ENCODE peak calls at places on chromosomes 3 and 15, in seven cellular contexts. One of them, this sample, is unnamed.

GRCh38 chr15:81480645-81481053 is 106.6 kb upstream of the TMC3 start:
- DNase-seq in dorsolateral prefrontal cortex: no peak
- DNase-seq in stimulated activated CD8-positive, alpha-beta memory T cell treated with anti-CD3 and anti-CD28 coated beads, Interleukin-7, amount 100 ng/mL, for 24 hours: no peak
- DNase-seq in GM03348: peak
- DNase-seq in AG10803: peak
- DNase-seq in CD4-positive, alpha-beta memory T cell: no peak
- DNase-seq in NCI-H460: peak
- DNase-seq in this sample: peak

GRCh38 chr15:58958811-58959210 is 25.3 kb upstream of the SLTM start:
- DNase-seq in dorsolateral prefrontal cortex: no peak
- DNase-seq in stimulated activated CD8-positive, alpha-beta memory T cell treated with anti-CD3 and anti-CD28 coated beads, Interleukin-7, amount 100 ng/mL, for 24 hours: no peak
- DNase-seq in GM03348: no peak
- DNase-seq in AG10803: no peak
- DNase-seq in CD4-positive, alpha-beta memory T cell: no peak
- DNase-seq in NCI-H460: no peak
- DNase-seq in this sample: no peak

GRCh38 chr3:195900426-195901355 is 7.7 kb downstream of the TNK2 start:
- DNase-seq in dorsolateral prefrontal cortex: peak
- DNase-seq in stimulated activated CD8-positive, alpha-beta memory T cell treated with anti-CD3 and anti-CD28 coated beads, Interleukin-7, amount 100 ng/mL, for 24 hours: no peak
- DNase-seq in GM03348: peak
- DNase-seq in AG10803: peak
- DNase-seq in CD4-positive, alpha-beta memory T cell: no peak
- DNase-seq in NCI-H460: peak
- DNase-seq in this sample: peak

GRCh38 chr15:31353931-31354330 is 27.3 kb downstream of the KLF13 start:
- DNase-seq in dorsolateral prefrontal cortex: peak
- DNase-seq in stimulated activated CD8-positive, alpha-beta memory T cell treated with anti-CD3 and anti-CD28 coated beads, Interleukin-7, amount 100 ng/mL, for 24 hours: no peak
- DNase-seq in GM03348: peak
- DNase-seq in AG10803: peak
- DNase-seq in CD4-positive, alpha-beta memory T cell: peak
- DNase-seq in NCI-H460: no peak
- DNase-seq in this sample: peak

GRCh38 chr3:122576174-122576940 is 1.1 kb upstream of the PARP15 start:
- DNase-seq in dorsolateral prefrontal cortex: no peak
- DNase-seq in stimulated activated CD8-positive, alpha-beta memory T cell treated with anti-CD3 and anti-CD28 coated beads, Interleukin-7, amount 100 ng/mL, for 24 hours: no peak
- DNase-seq in GM03348: no peak
- DNase-seq in AG10803: no peak
- DNase-seq in CD4-positive, alpha-beta memory T cell: no peak
- DNase-seq in NCI-H460: no peak
- DNase-seq in this sample: peak

GRCh38 chr3:13455644-13456043 is 24.5 kb upstream of the HDAC11 start:
- DNase-seq in dorsolateral prefrontal cortex: no peak
- DNase-seq in stimulated activated CD8-positive, alpha-beta memory T cell treated with anti-CD3 and anti-CD28 coated beads, Interleukin-7, amount 100 ng/mL, for 24 hours: no peak
- DNase-seq in GM03348: no peak
- DNase-seq in AG10803: no peak
- DNase-seq in CD4-positive, alpha-beta memory T cell: no peak
- DNase-seq in NCI-H460: no peak
- DNase-seq in this sample: no peak

GRCh38 chr15:80679805-80680175 is 15.3 kb upstream of the ABHD17C start:
- DNase-seq in dorsolateral prefrontal cortex: no peak
- DNase-seq in stimulated activated CD8-positive, alpha-beta memory T cell treated with anti-CD3 and anti-CD28 coated beads, Interleukin-7, amount 100 ng/mL, for 24 hours: no peak
- DNase-seq in GM03348: no peak
- DNase-seq in AG10803: no peak
- DNase-seq in CD4-positive, alpha-beta memory T cell: no peak
- DNase-seq in NCI-H460: no peak
- DNase-seq in this sample: no peak

GRCh38 chr15:70504305-70504951 is 258.9 kb downstream of the UACA start:
- DNase-seq in dorsolateral prefrontal cortex: no peak
- DNase-seq in stimulated activated CD8-positive, alpha-beta memory T cell treated with anti-CD3 and anti-CD28 coated beads, Interleukin-7, amount 100 ng/mL, for 24 hours: no peak
- DNase-seq in GM03348: peak
- DNase-seq in AG10803: peak
- DNase-seq in CD4-positive, alpha-beta memory T cell: no peak
- DNase-seq in NCI-H460: no peak
- DNase-seq in this sample: peak

GRCh38 chr15:87287156-87287555 is 969.4 kb downstream of the NTRK3 start:
- DNase-seq in dorsolateral prefrontal cortex: no peak
- DNase-seq in stimulated activated CD8-positive, alpha-beta memory T cell treated with anti-CD3 and anti-CD28 coated beads, Interleukin-7, amount 100 ng/mL, for 24 hours: no peak
- DNase-seq in GM03348: peak
- DNase-seq in AG10803: peak
- DNase-seq in CD4-positive, alpha-beta memory T cell: no peak
- DNase-seq in NCI-H460: no peak
- DNase-seq in this sample: no peak

GRCh38 chr3:108488631-108489030 is 21.8 kb downstream of the MYH15 start:
- DNase-seq in dorsolateral prefrontal cortex: no peak
- DNase-seq in stimulated activated CD8-positive, alpha-beta memory T cell treated with anti-CD3 and anti-CD28 coated beads, Interleukin-7, amount 100 ng/mL, for 24 hours: no peak
- DNase-seq in GM03348: peak
- DNase-seq in AG10803: peak
- DNase-seq in CD4-positive, alpha-beta memory T cell: no peak
- DNase-seq in NCI-H460: no peak
- DNase-seq in this sample: peak

GRCh38 chr3:16086690-16087089 is 87.8 kb upstream of the GALNT15 start:
- DNase-seq in dorsolateral prefrontal cortex: no peak
- DNase-seq in stimulated activated CD8-positive, alpha-beta memory T cell treated with anti-CD3 and anti-CD28 coated beads, Interleukin-7, amount 100 ng/mL, for 24 hours: no peak
- DNase-seq in GM03348: no peak
- DNase-seq in AG10803: no peak
- DNase-seq in CD4-positive, alpha-beta memory T cell: no peak
- DNase-seq in NCI-H460: no peak
- DNase-seq in this sample: no peak

GRCh38 chr3:116440196-116440595 is 5.1 kb downstream of the LSAMP start:
- DNase-seq in dorsolateral prefrontal cortex: no peak
- DNase-seq in stimulated activated CD8-positive, alpha-beta memory T cell treated with anti-CD3 and anti-CD28 coated beads, Interleukin-7, amount 100 ng/mL, for 24 hours: no peak
- DNase-seq in GM03348: peak
- DNase-seq in AG10803: peak
- DNase-seq in CD4-positive, alpha-beta memory T cell: no peak
- DNase-seq in NCI-H460: no peak
- DNase-seq in this sample: no peak

GRCh38 chr3:169771651-169772529 is 1.3 kb upstream of the MYNN start:
- DNase-seq in dorsolateral prefrontal cortex: peak
- DNase-seq in stimulated activated CD8-positive, alpha-beta memory T cell treated with anti-CD3 and anti-CD28 coated beads, Interleukin-7, amount 100 ng/mL, for 24 hours: peak
- DNase-seq in GM03348: peak
- DNase-seq in AG10803: peak
- DNase-seq in CD4-positive, alpha-beta memory T cell: peak
- DNase-seq in NCI-H460: peak
- DNase-seq in this sample: peak

GRCh38 chr15:63986751-63987341 is 59.4 kb downstream of the DAPK2 start:
- DNase-seq in dorsolateral prefrontal cortex: no peak
- DNase-seq in stimulated activated CD8-positive, alpha-beta memory T cell treated with anti-CD3 and anti-CD28 coated beads, Interleukin-7, amount 100 ng/mL, for 24 hours: no peak
- DNase-seq in GM03348: peak
- DNase-seq in AG10803: peak
- DNase-seq in CD4-positive, alpha-beta memory T cell: no peak
- DNase-seq in NCI-H460: no peak
- DNase-seq in this sample: no peak

GRCh38 chr3:20405731-20406130 is 219.7 kb upstream of the SGO1 start:
- DNase-seq in dorsolateral prefrontal cortex: no peak
- DNase-seq in stimulated activated CD8-positive, alpha-beta memory T cell treated with anti-CD3 and anti-CD28 coated beads, Interleukin-7, amount 100 ng/mL, for 24 hours: no peak
- DNase-seq in GM03348: peak
- DNase-seq in AG10803: peak
- DNase-seq in CD4-positive, alpha-beta memory T cell: no peak
- DNase-seq in NCI-H460: no peak
- DNase-seq in this sample: peak

GRCh38 chr3:191412764-191413163 is 48.2 kb upstream of the PYDC2 start:
- DNase-seq in dorsolateral prefrontal cortex: no peak
- DNase-seq in stimulated activated CD8-positive, alpha-beta memory T cell treated with anti-CD3 and anti-CD28 coated beads, Interleukin-7, amount 100 ng/mL, for 24 hours: no peak
- DNase-seq in GM03348: peak
- DNase-seq in AG10803: peak
- DNase-seq in CD4-positive, alpha-beta memory T cell: no peak
- DNase-seq in NCI-H460: no peak
- DNase-seq in this sample: peak

GRCh38 chr3:150421799-150422548 is 13.9 kb downstream of the TSC22D2 start:
- DNase-seq in dorsolateral prefrontal cortex: no peak
- DNase-seq in stimulated activated CD8-positive, alpha-beta memory T cell treated with anti-CD3 and anti-CD28 coated beads, Interleukin-7, amount 100 ng/mL, for 24 hours: no peak
- DNase-seq in GM03348: peak
- DNase-seq in AG10803: peak
- DNase-seq in CD4-positive, alpha-beta memory T cell: no peak
- DNase-seq in NCI-H460: no peak
- DNase-seq in this sample: peak

GRCh38 chr3:128180913-128181312 is 27.6 kb downstream of the EEFSEC start:
- DNase-seq in dorsolateral prefrontal cortex: no peak
- DNase-seq in stimulated activated CD8-positive, alpha-beta memory T cell treated with anti-CD3 and anti-CD28 coated beads, Interleukin-7, amount 100 ng/mL, for 24 hours: no peak
- DNase-seq in GM03348: no peak
- DNase-seq in AG10803: no peak
- DNase-seq in CD4-positive, alpha-beta memory T cell: no peak
- DNase-seq in NCI-H460: no peak
- DNase-seq in this sample: no peak

GRCh38 chr3:42515391-42515916 is 13.0 kb downstream of the VIPR1 start:
- DNase-seq in dorsolateral prefrontal cortex: peak
- DNase-seq in stimulated activated CD8-positive, alpha-beta memory T cell treated with anti-CD3 and anti-CD28 coated beads, Interleukin-7, amount 100 ng/mL, for 24 hours: no peak
- DNase-seq in GM03348: no peak
- DNase-seq in AG10803: no peak
- DNase-seq in CD4-positive, alpha-beta memory T cell: no peak
- DNase-seq in NCI-H460: no peak
- DNase-seq in this sample: no peak

GRCh38 chr15:101358895-101359294 is 63.8 kb upstream of the SNRPA1 start:
- DNase-seq in dorsolateral prefrontal cortex: no peak
- DNase-seq in stimulated activated CD8-positive, alpha-beta memory T cell treated with anti-CD3 and anti-CD28 coated beads, Interleukin-7, amount 100 ng/mL, for 24 hours: no peak
- DNase-seq in GM03348: no peak
- DNase-seq in AG10803: peak
- DNase-seq in CD4-positive, alpha-beta memory T cell: no peak
- DNase-seq in NCI-H460: no peak
- DNase-seq in this sample: no peak

GRCh38 chr15:29822100-29822684 is at the start of gene TJP1:
- DNase-seq in dorsolateral prefrontal cortex: peak
- DNase-seq in stimulated activated CD8-positive, alpha-beta memory T cell treated with anti-CD3 and anti-CD28 coated beads, Interleukin-7, amount 100 ng/mL, for 24 hours: no peak
- DNase-seq in GM03348: peak
- DNase-seq in AG10803: peak
- DNase-seq in CD4-positive, alpha-beta memory T cell: no peak
- DNase-seq in NCI-H460: peak
- DNase-seq in this sample: peak

GRCh38 chr3:145735631-145736030 is 425.4 kb downstream of the PLOD2 start:
- DNase-seq in dorsolateral prefrontal cortex: no peak
- DNase-seq in stimulated activated CD8-positive, alpha-beta memory T cell treated with anti-CD3 and anti-CD28 coated beads, Interleukin-7, amount 100 ng/mL, for 24 hours: no peak
- DNase-seq in GM03348: no peak
- DNase-seq in AG10803: no peak
- DNase-seq in CD4-positive, alpha-beta memory T cell: no peak
- DNase-seq in NCI-H460: no peak
- DNase-seq in this sample: no peak

GRCh38 chr15:52144656-52145055 is 32.1 kb upstream of the BCL2L10 start:
- DNase-seq in dorsolateral prefrontal cortex: no peak
- DNase-seq in stimulated activated CD8-positive, alpha-beta memory T cell treated with anti-CD3 and anti-CD28 coated beads, Interleukin-7, amount 100 ng/mL, for 24 hours: no peak
- DNase-seq in GM03348: peak
- DNase-seq in AG10803: peak
- DNase-seq in CD4-positive, alpha-beta memory T cell: no peak
- DNase-seq in NCI-H460: no peak
- DNase-seq in this sample: no peak

GRCh38 chr15:88113909-88114308 is 142.6 kb downstream of the NTRK3 start:
- DNase-seq in dorsolateral prefrontal cortex: no peak
- DNase-seq in stimulated activated CD8-positive, alpha-beta memory T cell treated with anti-CD3 and anti-CD28 coated beads, Interleukin-7, amount 100 ng/mL, for 24 hours: no peak
- DNase-seq in GM03348: peak
- DNase-seq in AG10803: peak
- DNase-seq in CD4-positive, alpha-beta memory T cell: no peak
- DNase-seq in NCI-H460: no peak
- DNase-seq in this sample: no peak

GRCh38 chr3:107064445-107065060 is 312.7 kb upstream of the CCDC54 start:
- DNase-seq in dorsolateral prefrontal cortex: peak
- DNase-seq in stimulated activated CD8-positive, alpha-beta memory T cell treated with anti-CD3 and anti-CD28 coated beads, Interleukin-7, amount 100 ng/mL, for 24 hours: peak
- DNase-seq in GM03348: peak
- DNase-seq in AG10803: peak
- DNase-seq in CD4-positive, alpha-beta memory T cell: peak
- DNase-seq in NCI-H460: peak
- DNase-seq in this sample: peak

GRCh38 chr15:99511865-99512632 is 53.7 kb upstream of the MEF2A start:
- DNase-seq in dorsolateral prefrontal cortex: no peak
- DNase-seq in stimulated activated CD8-positive, alpha-beta memory T cell treated with anti-CD3 and anti-CD28 coated beads, Interleukin-7, amount 100 ng/mL, for 24 hours: no peak
- DNase-seq in GM03348: no peak
- DNase-seq in AG10803: peak
- DNase-seq in CD4-positive, alpha-beta memory T cell: no peak
- DNase-seq in NCI-H460: no peak
- DNase-seq in this sample: peak

GRCh38 chr15:93047621-93048425 is 41.2 kb downstream of the RGMA start:
- DNase-seq in dorsolateral prefrontal cortex: no peak
- DNase-seq in stimulated activated CD8-positive, alpha-beta memory T cell treated with anti-CD3 and anti-CD28 coated beads, Interleukin-7, amount 100 ng/mL, for 24 hours: no peak
- DNase-seq in GM03348: no peak
- DNase-seq in AG10803: no peak
- DNase-seq in CD4-positive, alpha-beta memory T cell: peak
- DNase-seq in NCI-H460: no peak
- DNase-seq in this sample: no peak

GRCh38 chr3:147157629-147158028 is 248.7 kb downstream of the ZIC4 start:
- DNase-seq in dorsolateral prefrontal cortex: no peak
- DNase-seq in stimulated activated CD8-positive, alpha-beta memory T cell treated with anti-CD3 and anti-CD28 coated beads, Interleukin-7, amount 100 ng/mL, for 24 hours: no peak
- DNase-seq in GM03348: peak
- DNase-seq in AG10803: peak
- DNase-seq in CD4-positive, alpha-beta memory T cell: no peak
- DNase-seq in NCI-H460: no peak
- DNase-seq in this sample: no peak

GRCh38 chr15:63939531-63940130 is 105.9 kb upstream of the HERC1 start:
- DNase-seq in dorsolateral prefrontal cortex: no peak
- DNase-seq in stimulated activated CD8-positive, alpha-beta memory T cell treated with anti-CD3 and anti-CD28 coated beads, Interleukin-7, amount 100 ng/mL, for 24 hours: no peak
- DNase-seq in GM03348: peak
- DNase-seq in AG10803: peak
- DNase-seq in CD4-positive, alpha-beta memory T cell: no peak
- DNase-seq in NCI-H460: no peak
- DNase-seq in this sample: peak

GRCh38 chr3:67357610-67358458 is 296.6 kb downstream of the SUCLG2 start:
- DNase-seq in dorsolateral prefrontal cortex: no peak
- DNase-seq in stimulated activated CD8-positive, alpha-beta memory T cell treated with anti-CD3 and anti-CD28 coated beads, Interleukin-7, amount 100 ng/mL, for 24 hours: no peak
- DNase-seq in GM03348: peak
- DNase-seq in AG10803: peak
- DNase-seq in CD4-positive, alpha-beta memory T cell: no peak
- DNase-seq in NCI-H460: peak
- DNase-seq in this sample: no peak

GRCh38 chr3:183515968-183516851 is 39.3 kb downstream of the KLHL6 start:
- DNase-seq in dorsolateral prefrontal cortex: no peak
- DNase-seq in stimulated activated CD8-positive, alpha-beta memory T cell treated with anti-CD3 and anti-CD28 coated beads, Interleukin-7, amount 100 ng/mL, for 24 hours: no peak
- DNase-seq in GM03348: no peak
- DNase-seq in AG10803: no peak
- DNase-seq in CD4-positive, alpha-beta memory T cell: peak
- DNase-seq in NCI-H460: no peak
- DNase-seq in this sample: no peak

GRCh38 chr3:182248349-182248880 is 536.7 kb downstream of the SOX2 start:
- DNase-seq in dorsolateral prefrontal cortex: no peak
- DNase-seq in stimulated activated CD8-positive, alpha-beta memory T cell treated with anti-CD3 and anti-CD28 coated beads, Interleukin-7, amount 100 ng/mL, for 24 hours: no peak
- DNase-seq in GM03348: no peak
- DNase-seq in AG10803: no peak
- DNase-seq in CD4-positive, alpha-beta memory T cell: no peak
- DNase-seq in NCI-H460: no peak
- DNase-seq in this sample: no peak

This sample was measured in fibroblast of gingiva.